ENCODE peak calls at places on chromosome 17, in five cellular contexts. W, Q, H, Z and O are unnamed samples.

GRCh38 chr17:65017375-65017774 is 39.2 kb downstream of the GNA13 start:
- DNase-seq in W (no peak), Q (no peak), H (no peak), Z (no peak), O (no peak)

GRCh38 chr17:49191407-49191916 is 18.9 kb downstream of the GNGT2 start:
- DNase-seq in W (no peak), Q (no peak), H (no peak), Z (no peak), O (no peak)

GRCh38 chr17:12686486-12686885 is 20.8 kb downstream of the MYOCD start:
- DNase-seq in W (no peak), Q (no peak), H (no peak), Z (no peak), O (no peak)

GRCh38 chr17:81126281-81127132 is 38.8 kb upstream of the PVALEF start:
- DNase-seq in W (peak; percentile 68), Q (no peak), H (no peak), Z (no peak), O (no peak)

GRCh38 chr17:40298726-40299125 is 10.3 kb upstream of the RARA start:
- DNase-seq in W (no peak), Q (no peak), H (no peak), Z (peak; percentile 88), O (no peak)

GRCh38 chr17:158379-158778 is 21.0 kb downstream of the SCGB1C2 start:
- DNase-seq in W (no peak), Q (no peak), H (no peak), Z (no peak), O (no peak)

GRCh38 chr17:35432176-35433074 is at the start of gene SLFN12:
- DNase-seq in W (peak; percentile 17), Q (peak; percentile 34), H (peak; percentile 38), Z (peak; percentile 98), O (no peak)

GRCh38 chr17:66285149-66285548 is 17.3 kb upstream of the PRKCA start:
- DNase-seq in W (no peak), Q (no peak), H (no peak), Z (no peak), O (no peak)

GRCh38 chr17:14942511-14943185 is 322.5 kb downstream of the PMP22 start:
- DNase-seq in W (no peak), Q (no peak), H (no peak), Z (peak; percentile 62), O (no peak)

GRCh38 chr17:33045236-33045635 is 53.6 kb downstream of the SPACA3 start:
- DNase-seq in W (no peak), Q (no peak), H (no peak), Z (no peak), O (no peak)

GRCh38 chr17:601462-602303 is 113.0 kb downstream of the VPS53 start:
- DNase-seq in W (no peak), Q (no peak), H (no peak), Z (peak; percentile 9), O (peak; percentile 37)

GRCh38 chr17:44607836-44608690 is 48.2 kb upstream of the MEIOC start:
- DNase-seq in W (no peak), Q (no peak), H (no peak), Z (peak; percentile 92), O (no peak)

GRCh38 chr17:82330322-82331239 is 3.0 kb downstream of the SECTM1 start:
- DNase-seq in W (no peak), Q (no peak), H (no peak), Z (peak; percentile 58), O (no peak)

GRCh38 chr17:218711-219110 is 37.3 kb upstream of the DOC2B start:
- DNase-seq in W (no peak), Q (no peak), H (no peak), Z (no peak), O (no peak)

GRCh38 chr17:2122641-2123302 is 67.9 kb downstream of the HIC1 start:
- DNase-seq in W (peak; percentile 61), Q (no peak), H (peak; percentile 15), Z (peak; percentile 46), O (peak; percentile 42)

GRCh38 chr17:75440738-75441448 is 15.5 kb upstream of the TMEM94 start:
- DNase-seq in W (no peak), Q (no peak), H (no peak), Z (no peak), O (no peak)

GRCh38 chr17:7929158-7930029 is at the start of gene KCNAB3:
- DNase-seq in W (peak; percentile 66), Q (peak; percentile 57), H (no peak), Z (peak; percentile 84), O (peak; percentile 97)

GRCh38 chr17:59387351-59388069 is 56.1 kb downstream of the YPEL2 start:
- DNase-seq in W (no peak), Q (no peak), H (no peak), Z (no peak), O (peak; percentile 66)